ENCODE peak calls at places on chromosomes 7 and 10, in four cellular contexts. One of them, this sample, is unnamed.

GRCh38 chr10:79056736-79057391 is 11.9 kb upstream of the ZMIZ1 start:
- DNase-seq in GM12865: no peak
- DNase-seq in esophagus squamous epithelium: no peak
- DNase-seq in PC-3: no peak
- DNase-seq in this sample: no peak

GRCh38 chr10:33421789-33422188 is 87.3 kb upstream of the NRP1 start:
- DNase-seq in GM12865: no peak
- DNase-seq in esophagus squamous epithelium: no peak
- DNase-seq in PC-3: peak; percentile 93
- DNase-seq in this sample: peak; percentile 39

GRCh38 chr10:133388265-133388972 is 5.5 kb upstream of the MTG1 start:
- DNase-seq in GM12865: peak; percentile 79
- DNase-seq in esophagus squamous epithelium: no peak
- DNase-seq in PC-3: peak; percentile 16
- DNase-seq in this sample: no peak

GRCh38 chr10:127815147-127815546 is 77.6 kb downstream of the CLRN3 start:
- DNase-seq in GM12865: no peak
- DNase-seq in esophagus squamous epithelium: no peak
- DNase-seq in PC-3: no peak
- DNase-seq in this sample: no peak

GRCh38 chr7:816751-817671 is 15.3 kb upstream of the SUN1 start:
- DNase-seq in GM12865: peak; percentile 58
- DNase-seq in esophagus squamous epithelium: no peak
- DNase-seq in PC-3: peak; percentile 28
- DNase-seq in this sample: no peak

GRCh38 chr10:101308051-101308450 is 45.9 kb upstream of the BTRC start:
- DNase-seq in GM12865: no peak
- DNase-seq in esophagus squamous epithelium: no peak
- DNase-seq in PC-3: no peak
- DNase-seq in this sample: no peak

GRCh38 chr10:5195727-5196374 is 786 bp upstream of the AKR1C4 start:
- DNase-seq in GM12865: no peak
- DNase-seq in esophagus squamous epithelium: no peak
- DNase-seq in PC-3: no peak
- DNase-seq in this sample: no peak

GRCh38 chr7:5657901-5658300 is 123.6 kb downstream of the RNF216 start:
- DNase-seq in GM12865: no peak
- DNase-seq in esophagus squamous epithelium: no peak
- DNase-seq in PC-3: no peak
- DNase-seq in this sample: no peak

GRCh38 chr10:47061776-47062175 is 150.5 kb downstream of the PTPN20 start:
- DNase-seq in GM12865: no peak
- DNase-seq in esophagus squamous epithelium: no peak
- DNase-seq in PC-3: no peak
- DNase-seq in this sample: no peak

GRCh38 chr10:49012603-49013002 is 73.0 kb upstream of the LRRC18 start:
- DNase-seq in GM12865: no peak
- DNase-seq in esophagus squamous epithelium: no peak
- DNase-seq in PC-3: no peak
- DNase-seq in this sample: no peak

GRCh38 chr10:13882112-13882711 is 295.4 kb downstream of the PRPF18 start:
- DNase-seq in GM12865: peak; percentile 26
- DNase-seq in esophagus squamous epithelium: no peak
- DNase-seq in PC-3: peak; percentile 91
- DNase-seq in this sample: no peak

GRCh38 chr10:114327537-114328277 is 76.6 kb downstream of the AFAP1L2 start:
- DNase-seq in GM12865: no peak
- DNase-seq in esophagus squamous epithelium: no peak
- DNase-seq in PC-3: no peak
- DNase-seq in this sample: no peak

GRCh38 chr10:69804775-69805174 is 3.1 kb downstream of the COL13A1 start:
- DNase-seq in GM12865: no peak
- DNase-seq in esophagus squamous epithelium: no peak
- DNase-seq in PC-3: no peak
- DNase-seq in this sample: no peak

GRCh38 chr10:79244841-79245504 is 102.3 kb upstream of the PPIF start:
- DNase-seq in GM12865: peak; percentile 93
- DNase-seq in esophagus squamous epithelium: no peak
- DNase-seq in PC-3: no peak
- DNase-seq in this sample: no peak

GRCh38 chr7:33854951-33855350 is 50.4 kb upstream of the BMPER start:
- DNase-seq in GM12865: no peak
- DNase-seq in esophagus squamous epithelium: no peak
- DNase-seq in PC-3: peak; percentile 53
- DNase-seq in this sample: no peak

GRCh38 chr7:158824028-158824427 is 5.3 kb downstream of the ESYT2 start:
- DNase-seq in GM12865: peak; percentile 82
- DNase-seq in esophagus squamous epithelium: no peak
- DNase-seq in PC-3: no peak
- DNase-seq in this sample: no peak

GRCh38 chr7:155618708-155619633 is 25.5 kb upstream of the RBM33 start:
- DNase-seq in GM12865: no peak
- DNase-seq in esophagus squamous epithelium: no peak
- DNase-seq in PC-3: no peak
- DNase-seq in this sample: no peak

GRCh38 chr10:7686351-7687171 is 16.6 kb upstream of the ITIH2 start:
- DNase-seq in GM12865: no peak
- DNase-seq in esophagus squamous epithelium: no peak
- DNase-seq in PC-3: no peak
- DNase-seq in this sample: no peak

GRCh38 chr10:84452006-84452405 is 123.6 kb downstream of the CCSER2 start:
- DNase-seq in GM12865: no peak
- DNase-seq in esophagus squamous epithelium: no peak
- DNase-seq in PC-3: no peak
- DNase-seq in this sample: no peak

GRCh38 chr10:125700355-125700911 is 17.5 kb upstream of the TEX36 start:
- DNase-seq in GM12865: no peak
- DNase-seq in esophagus squamous epithelium: no peak
- DNase-seq in PC-3: peak; percentile 37
- DNase-seq in this sample: no peak

DNA sequence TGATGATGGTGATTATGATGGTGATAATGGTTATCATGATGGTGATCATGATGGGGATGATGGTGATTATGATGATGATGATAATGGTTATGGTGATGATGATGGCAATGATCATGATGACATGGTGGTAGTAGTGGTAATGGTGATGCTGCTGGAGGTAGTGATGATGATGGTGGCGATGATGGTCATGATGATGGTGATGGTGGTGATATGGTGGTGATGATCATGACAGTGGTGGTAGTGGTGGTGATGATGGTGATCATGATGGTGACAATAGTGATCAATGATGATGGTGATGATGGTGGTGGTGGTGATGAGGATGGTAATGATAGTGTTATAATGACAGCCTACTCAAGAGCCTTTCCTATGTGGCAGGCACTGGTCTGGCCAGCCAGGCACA is 31.8 kb upstream of the DPYSL4 start:
- DNase-seq in GM12865: no peak
- DNase-seq in esophagus squamous epithelium: no peak
- DNase-seq in PC-3: no peak
- DNase-seq in this sample: no peak
- H3K4me3 ChIP-seq in GM12865: no peak overlapping the region
- H3K4me3 ChIP-seq in esophagus squamous epithelium: no peak overlapping the region
- H3K4me3 ChIP-seq in PC-3: no peak overlapping the region
- H3K4me3 ChIP-seq in this sample: no peak overlapping the region

GRCh38 chr10:77710759-77711682 is 73.4 kb upstream of the KCNMA1 start:
- DNase-seq in GM12865: peak; percentile 85
- DNase-seq in esophagus squamous epithelium: no peak
- DNase-seq in PC-3: peak; percentile 97
- DNase-seq in this sample: no peak
- H3K4me3 ChIP-seq in GM12865: peak overlapping the region; percentile 62
- H3K4me3 ChIP-seq in esophagus squamous epithelium: peak overlapping the region; percentile 43
- H3K4me3 ChIP-seq in PC-3: peak overlapping the region; percentile 57
- H3K4me3 ChIP-seq in this sample: peak overlapping the region; percentile 68

DNA sequence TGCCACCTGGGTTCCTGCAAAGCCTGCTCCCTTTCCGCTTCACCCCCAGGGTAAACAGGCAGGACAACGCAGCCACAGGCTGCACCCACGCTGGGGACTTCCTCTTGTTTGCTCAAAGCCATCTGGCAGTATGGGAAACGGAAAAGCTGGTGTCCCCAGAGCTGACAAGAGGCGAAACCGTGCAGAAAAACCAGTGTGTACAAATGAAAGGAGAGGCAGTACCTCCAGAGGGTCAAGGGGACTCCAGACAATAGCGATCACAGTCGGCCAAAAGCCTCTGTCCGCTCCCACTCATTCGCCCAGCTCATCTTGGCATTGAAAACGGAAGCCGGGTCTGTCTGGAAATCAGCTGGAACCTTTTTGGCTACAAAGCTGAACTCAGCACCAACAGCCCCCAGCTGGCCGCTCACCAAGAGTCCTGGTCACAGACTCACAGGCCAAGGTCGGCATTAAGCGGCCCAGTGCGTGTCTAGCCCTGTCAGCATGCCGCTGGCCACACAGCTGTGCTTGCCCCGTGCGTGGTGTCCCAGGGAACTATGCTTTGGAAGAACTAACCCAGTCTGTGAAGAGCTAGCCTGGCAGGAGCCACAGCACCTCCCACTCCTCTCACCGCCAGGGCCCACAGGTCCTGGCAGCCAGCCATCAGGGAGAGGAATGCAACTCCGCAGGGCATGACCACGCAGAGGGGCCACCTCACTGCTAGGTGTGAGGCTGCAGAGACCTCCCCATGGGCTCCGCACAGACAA is 10.4 kb downstream of the TNS3 start:
- DNase-seq in GM12865: no peak
- DNase-seq in esophagus squamous epithelium: no peak
- DNase-seq in PC-3: peak; percentile 84
- DNase-seq in this sample: peak; percentile 63
- H3K4me3 ChIP-seq in GM12865: no peak overlapping the region
- H3K4me3 ChIP-seq in esophagus squamous epithelium: no peak overlapping the region
- H3K4me3 ChIP-seq in PC-3: peak overlapping the region; percentile 40
- H3K4me3 ChIP-seq in this sample: peak overlapping the region; percentile 53

GRCh38 chr7:93910076-93910994 is 4.0 kb downstream of the GNGT1 start:
- DNase-seq in GM12865: no peak
- DNase-seq in esophagus squamous epithelium: no peak
- DNase-seq in PC-3: peak; percentile 31
- DNase-seq in this sample: no peak
- H3K4me3 ChIP-seq in GM12865: no peak overlapping the region
- H3K4me3 ChIP-seq in esophagus squamous epithelium: no peak overlapping the region
- H3K4me3 ChIP-seq in PC-3: no peak overlapping the region
- H3K4me3 ChIP-seq in this sample: no peak overlapping the region

DNA sequence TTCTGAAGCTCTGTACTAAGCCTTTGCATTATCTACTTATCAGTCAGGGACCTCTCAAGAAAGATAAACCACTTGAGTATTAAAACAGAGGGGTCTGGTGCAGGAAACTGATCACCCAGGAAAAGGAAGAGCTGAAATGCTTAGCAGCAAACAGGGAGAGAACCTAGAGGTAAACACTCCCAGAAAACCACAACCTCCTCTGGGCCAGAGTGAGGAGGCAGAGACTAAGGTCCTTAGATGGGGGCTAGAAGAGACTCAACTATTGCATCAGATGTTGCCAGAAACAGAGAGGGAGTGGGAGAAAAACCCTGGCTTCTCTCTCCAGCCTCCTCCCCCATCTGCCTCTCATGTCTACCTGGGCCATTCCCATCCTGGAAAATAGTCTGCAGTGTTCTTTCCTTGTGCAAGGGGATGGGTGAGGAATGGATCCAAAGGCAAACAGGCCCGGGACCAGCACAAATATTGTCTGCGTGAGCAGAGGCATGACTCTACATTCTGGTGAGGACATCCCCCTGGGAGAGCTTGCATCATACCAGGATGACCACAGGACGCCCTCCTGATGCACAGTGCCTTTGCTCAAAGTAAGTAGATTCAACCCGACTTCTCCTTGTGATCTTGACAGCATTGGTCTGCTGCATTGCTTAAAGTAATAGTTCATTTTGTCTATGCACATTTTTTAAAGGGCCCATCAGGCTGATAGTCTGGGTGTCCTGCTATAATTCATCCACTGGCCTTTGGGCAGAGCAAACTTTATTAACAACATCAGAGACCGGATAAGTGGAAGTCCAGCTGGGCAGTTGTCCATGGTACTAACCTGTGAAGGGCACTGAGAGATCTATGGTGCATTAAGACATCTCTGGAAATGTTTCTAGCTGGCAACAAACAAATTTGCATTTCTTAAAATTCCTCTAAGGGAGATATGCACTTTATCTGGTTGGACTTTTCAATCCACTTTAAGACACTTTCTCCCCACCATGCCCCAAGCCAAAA is 22.4 kb upstream of the ODAD2 start:
- DNase-seq in GM12865: no peak
- DNase-seq in esophagus squamous epithelium: no peak
- DNase-seq in PC-3: no peak
- DNase-seq in this sample: no peak
- H3K4me3 ChIP-seq in GM12865: no peak overlapping the region
- H3K4me3 ChIP-seq in esophagus squamous epithelium: no peak overlapping the region
- H3K4me3 ChIP-seq in PC-3: no peak overlapping the region
- H3K4me3 ChIP-seq in this sample: no peak overlapping the region